ENCODE peak calls at places on chromosomes 2 and 18, in seven cellular contexts. F is heart right ventricle; G is tibial artery; V is CD4-positive, alpha-beta memory T cell; N is heart left ventricle; S is CD8-positive, alpha-beta memory T cell; R is IMR-90. U is an unnamed sample.
A peak's percentile ranks its signal among the peaks of the same experiment; 100 is the strongest.

GRCh38 chr2:109460553-109461324 is 153.0 kb downstream of the SEPTIN10 start:
- DNase-seq in F (no peak), G (no peak), V (no peak), N (no peak), S (no peak), R (no peak), U (no peak)

GRCh38 chr2:87403893-87404175 is 344.1 kb upstream of the PLGLB2 start:
- DNase-seq in F (no peak), G (no peak), V (no peak), N (peak; percentile 11), S (no peak), R (no peak), U (no peak)

GRCh38 chr2:142165790-142166189 is 35.0 kb upstream of the LRP1B start:
- DNase-seq in F (no peak), G (no peak), V (no peak), N (no peak), S (no peak), R (peak; percentile 65), U (no peak)

GRCh38 chr2:109537565-109538221 is 76.1 kb downstream of the SEPTIN10 start:
- DNase-seq in F (no peak), G (no peak), V (no peak), N (no peak), S (no peak), R (peak; percentile 58), U (no peak)

GRCh38 chr2:120441744-120442471 is 96.0 kb downstream of the INHBB start:
- DNase-seq in F (peak; percentile 37), G (no peak), V (no peak), N (no peak), S (no peak), R (peak; percentile 13), U (no peak)

GRCh38 chr2:167052825-167053224 is 164.5 kb downstream of the XIRP2 start:
- DNase-seq in F (no peak), G (no peak), V (no peak), N (no peak), S (no peak), R (peak; percentile 84), U (no peak)

GRCh38 chr2:55011741-55012574 is 38.3 kb downstream of the RTN4 start:
- DNase-seq in F (no peak), G (no peak), V (no peak), N (no peak), S (no peak), R (no peak), U (no peak)

GRCh38 chr2:143551946-143552655 is 422.9 kb downstream of the ARHGAP15 start:
- DNase-seq in F (no peak), G (no peak), V (no peak), N (no peak), S (no peak), R (no peak), U (no peak)

GRCh38 chr2:241067501-241068135 is 34.5 kb downstream of the MTERF4 start:
- DNase-seq in F (no peak), G (no peak), V (no peak), N (peak; percentile 17), S (no peak), R (no peak), U (no peak)

GRCh38 chr2:201432551-201433388 is 18.5 kb downstream of the TRAK2 start:
- DNase-seq in F (no peak), G (no peak), V (no peak), N (peak; percentile 36), S (no peak), R (peak; percentile 66), U (no peak)

GRCh38 chr2:68909793-68910674 is 38.8 kb upstream of the BMP10 start:
- DNase-seq in F (peak; percentile 25), G (peak; percentile 78), V (peak; percentile 54), N (peak; percentile 64), S (peak; percentile 54), R (peak; percentile 82), U (peak; percentile 24)

GRCh38 chr2:119478188-119479065 is 45.9 kb downstream of the SCTR start:
- DNase-seq in F (no peak), G (no peak), V (no peak), N (no peak), S (no peak), R (no peak), U (no peak)

GRCh38 chr18:36188912-36189311 is 1.6 kb downstream of the MOCOS start:
- DNase-seq in F (no peak), G (no peak), V (no peak), N (no peak), S (no peak), R (no peak), U (no peak)

GRCh38 chr2:128681351-128681906 is 362.8 kb upstream of the HS6ST1 start:
- DNase-seq in F (no peak), G (no peak), V (no peak), N (no peak), S (no peak), R (no peak), U (no peak)

GRCh38 chr2:235204923-235205322 is 253.1 kb downstream of the SH3BP4 start:
- DNase-seq in F (no peak), G (no peak), V (no peak), N (no peak), S (no peak), R (no peak), U (no peak)

GRCh38 chr2:101307950-101308431 is 510 bp downstream of the RNF149 start:
- DNase-seq in F (no peak), G (no peak), V (no peak), N (peak; percentile 35), S (no peak), R (no peak), U (no peak)

GRCh38 chr2:101309211-101309700 is 755 bp upstream of the RNF149 start:
- DNase-seq in F (no peak), G (no peak), V (no peak), N (no peak), S (no peak), R (no peak), U (no peak)

GRCh38 chr2:101310591-101311389 is 2.3 kb upstream of the RNF149 start:
- DNase-seq in F (no peak), G (no peak), V (no peak), N (no peak), S (no peak), R (peak; percentile 17), U (no peak)

GRCh38 chr2:101308432-101309210 is at the start of gene RNF149:
- DNase-seq in F (peak; percentile 96), G (peak; percentile 88), V (peak; percentile 89), N (peak; percentile 95), S (peak; percentile 87), R (peak; percentile 86), U (peak; percentile 85)

GRCh38 chr2:101311390-101312019 is 3.0 kb upstream of the RNF149 start:
- DNase-seq in F (no peak), G (no peak), V (peak; percentile 71), N (no peak), S (peak; percentile 50), R (no peak), U (no peak)
- H3K27ac ChIP-seq in F (no peak overlapping the region), G (no peak overlapping the region), V (peak overlapping the region; percentile 60), N (peak overlapping the region; percentile 99), S (no peak overlapping the region), R (no peak overlapping the region), U (no peak overlapping the region)

DNA sequence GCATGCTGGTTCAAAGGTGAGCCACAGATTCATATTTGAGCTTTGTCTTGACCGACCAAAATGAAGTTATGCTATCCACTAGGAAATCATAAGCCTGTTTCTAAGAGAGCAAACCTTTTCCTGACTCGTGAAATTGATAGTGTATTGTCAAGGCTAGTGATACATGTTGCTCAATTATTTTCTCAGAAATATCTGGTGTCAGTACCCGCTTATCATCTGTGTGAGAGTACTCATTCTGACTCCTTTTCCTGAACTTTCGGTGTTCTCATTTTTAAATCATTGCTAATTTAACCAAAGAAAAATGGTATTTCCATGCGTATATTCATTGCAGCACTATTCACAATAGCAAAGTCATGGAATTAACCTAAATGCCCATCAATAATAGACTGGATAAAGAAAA is 56.2 kb downstream of the SGPP2 start:
- DNase-seq in F (no peak), G (no peak), V (no peak), N (no peak), S (no peak), R (no peak), U (no peak)
- H3K27me3 ChIP-seq in F (peaks cover 12% of the 10 kb centered on the region), G (peaks cover 3% of the 10 kb centered on the region), V (no peaks in the 10 kb centered on the region), N (no peaks in the 10 kb centered on the region), S (no peaks in the 10 kb centered on the region), R (peaks cover 2% of the 10 kb centered on the region), U (no peaks in the 10 kb centered on the region)

DNA sequence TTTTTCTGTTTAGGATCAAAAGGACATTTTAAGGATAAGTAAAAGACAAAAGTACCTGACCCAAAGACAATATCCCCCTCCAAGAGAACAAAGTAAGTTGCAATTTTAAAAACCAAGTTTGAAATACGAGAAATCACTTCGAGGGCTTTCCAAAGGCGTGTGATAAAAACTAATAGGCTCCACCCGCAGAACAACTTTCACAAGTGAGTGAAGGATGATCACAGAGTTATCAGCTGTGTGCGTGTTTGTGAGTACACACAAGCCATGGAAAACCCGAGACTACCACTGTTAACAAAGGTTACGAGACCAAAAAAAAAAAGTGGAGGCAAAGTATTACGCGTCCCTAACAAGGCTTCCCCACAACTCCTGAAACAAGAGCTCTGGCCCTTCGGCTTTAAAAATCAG is 776 bp downstream of the SMAD2 start:
- DNase-seq in F (no peak), G (peak; percentile 21), V (no peak), N (no peak), S (no peak), R (peak; percentile 45), U (no peak)
- H3K4me1 ChIP-seq in F (peaks cover 54% of the 10 kb centered on the region), G (peaks cover 6% of the 10 kb centered on the region), V (peaks cover 63% of the 10 kb centered on the region), N (peaks cover 5% of the 10 kb centered on the region), S (peaks cover 62% of the 10 kb centered on the region), R (no peaks in the 10 kb centered on the region), U (peaks cover 48% of the 10 kb centered on the region)

GRCh38 chr2:234421-234820 is 29.4 kb downstream of the SH3YL1 start:
- DNase-seq in F (no peak), G (no peak), V (no peak), N (no peak), S (no peak), R (no peak), U (no peak)

GRCh38 chr2:236993-237539 is 26.8 kb downstream of the SH3YL1 start:
- DNase-seq in F (no peak), G (no peak), V (no peak), N (no peak), S (no peak), R (no peak), U (no peak)

GRCh38 chr2:233034-233433 is 30.8 kb downstream of the SH3YL1 start:
- DNase-seq in F (no peak), G (no peak), V (no peak), N (no peak), S (no peak), R (no peak), U (no peak)

GRCh38 chr2:237861-238260 is 26.0 kb downstream of the SH3YL1 start:
- DNase-seq in F (no peak), G (no peak), V (no peak), N (no peak), S (no peak), R (no peak), U (no peak)

DNA sequence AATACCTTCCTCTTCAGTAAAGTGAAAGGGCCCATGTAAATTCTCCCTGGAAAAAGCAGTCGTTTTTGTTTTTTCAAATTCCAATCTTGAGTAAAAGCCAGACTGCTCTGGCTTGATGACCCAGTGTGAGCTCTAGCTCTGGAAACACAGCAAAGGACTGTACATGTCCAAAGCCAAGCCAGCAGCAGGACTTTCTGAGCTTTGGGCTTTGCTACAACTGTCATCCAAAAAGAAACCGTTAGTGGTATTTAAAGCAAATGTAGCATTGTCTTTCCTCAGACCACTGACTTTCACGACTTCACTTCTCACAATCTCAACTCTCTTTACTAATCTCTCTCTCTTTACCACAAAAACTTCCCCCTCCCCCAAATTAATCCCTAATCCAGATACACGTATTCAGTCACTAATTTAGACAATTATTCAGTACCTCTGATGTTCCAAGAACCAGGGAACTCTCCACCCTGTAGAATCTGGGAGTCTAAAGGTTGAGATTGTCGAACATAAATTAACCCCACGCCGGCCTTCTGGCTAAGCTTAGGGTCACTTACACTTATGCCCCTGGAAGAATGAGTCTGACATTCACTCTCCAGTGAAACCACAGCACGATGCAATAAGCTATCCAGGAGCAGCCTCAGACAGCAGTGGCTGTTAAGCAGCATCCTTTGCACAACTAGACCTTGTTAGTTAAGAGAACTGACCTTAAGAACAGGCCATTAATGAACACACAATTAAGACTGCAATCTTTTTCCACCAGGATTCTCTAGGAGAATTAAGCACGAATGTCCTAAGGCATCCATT is 25.2 kb downstream of the SH3YL1 start:
- DNase-seq in F (no peak), G (no peak), V (no peak), N (no peak), S (no peak), R (peak; percentile 9), U (no peak)
- H3K27ac ChIP-seq in F (no peak overlapping the region), G (peak overlapping the region; percentile 45), V (no peak overlapping the region), N (no peak overlapping the region), S (no peak overlapping the region), R (no peak overlapping the region), U (no peak overlapping the region)